ENCODE peak calls at places on chromosomes 6 and 20, in seven cellular contexts. Y is upper lobe of left lung, L is Panc1, J is sigmoid colon, O is endothelial cell of umbilical vein, G is stomach, C is HCT116. R is an unnamed sample. For H3K36me3, the result is how much of the 10 kb centered on the place peaks cover.

GRCh38 chr6:118876201-118876600 is 17.8 kb upstream of the ASF1A start:
- DNase-seq in Y (no peak), C (no peak), O (no peak), J (no peak), L (no peak), G (no peak), R (no peak)

GRCh38 chr6:113570651-113571050 is 286.5 kb upstream of the MARCKS start:
- DNase-seq in Y (no peak), L (no peak), G (no peak), J (no peak), C (no peak), O (peak), R (no peak)

GRCh38 chr6:91438570-91438969 is 851.7 kb upstream of the MAP3K7 start:
- DNase-seq in O (peak), G (no peak), Y (no peak), L (no peak), C (no peak), J (no peak), R (no peak)

GRCh38 chr6:2353412-2354137 is 108.2 kb upstream of the GMDS start:
- DNase-seq in J (peak), C (peak), Y (peak), G (peak), O (peak), L (peak), R (peak)

GRCh38 chr20:57470666-57471495 is 54.1 kb downstream of the CTCFL start:
- DNase-seq in O (no peak), Y (no peak), J (peak), L (no peak), C (no peak), G (no peak), R (no peak)

GRCh38 chr6:83055366-83055964 is 10.2 kb downstream of the UBE3D start:
- DNase-seq in O (peak), Y (no peak), C (peak), G (peak), L (no peak), J (no peak), R (no peak)

GRCh38 chr20:39631557-39631956 is 669.4 kb downstream of the DHX35 start:
- DNase-seq in Y (no peak), O (no peak), G (no peak), J (no peak), L (no peak), C (no peak), R (no peak)

GRCh38 chr20:51438136-51438535 is 104.4 kb downstream of the NFATC2 start:
- DNase-seq in G (no peak), C (no peak), L (no peak), O (no peak), Y (no peak), J (no peak), R (no peak)

GRCh38 chr20:64066984-64067605 is 4.1 kb downstream of the TCEA2 start:
- DNase-seq in L (no peak), C (no peak), Y (no peak), J (no peak), G (no peak), O (no peak), R (no peak)

GRCh38 chr20:44656447-44656846 is 4.9 kb upstream of the ADA start:
- DNase-seq in Y (no peak), O (no peak), J (no peak), L (no peak), G (no peak), C (no peak), R (no peak)

GRCh38 chr6:116847234-116847633 is 18.4 kb upstream of the GPRC6A start:
- DNase-seq in G (no peak), C (peak), O (peak), J (no peak), L (peak), Y (no peak), R (no peak)

GRCh38 chr6:16635810-16636602 is 125.3 kb downstream of the ATXN1 start:
- DNase-seq in C (peak), G (no peak), L (no peak), Y (peak), J (no peak), O (no peak), R (no peak)

GRCh38 chr6:35048631-35049083 is 92.5 kb downstream of the TCP11 start:
- DNase-seq in C (no peak), J (peak), O (no peak), Y (peak), G (no peak), L (no peak), R (no peak)

GRCh38 chr6:35977308-35977707 is 47.1 kb downstream of the SLC26A8 start:
- DNase-seq in Y (no peak), G (no peak), O (no peak), L (no peak), C (no peak), J (no peak), R (no peak)

GRCh38 chr6:167990016-167990945 is 7.2 kb upstream of the KIF25 start:
- DNase-seq in L (no peak), G (no peak), C (no peak), J (no peak), Y (no peak), O (no peak), R (no peak)

GRCh38 chr20:62896526-62896925 is 29.8 kb downstream of the DIDO1 start:
- DNase-seq in G (no peak), J (no peak), L (no peak), O (no peak), C (no peak), Y (no peak), R (no peak)

GRCh38 chr6:35601331-35602132 is 87.2 kb downstream of the FKBP5 start:
- DNase-seq in G (peak), J (peak), O (peak), L (no peak), C (peak), Y (peak), R (no peak)

GRCh38 chr20:5127204-5127858 is 523 bp downstream of the CDS2 start:
- DNase-seq in J (peak), C (no peak), Y (peak), L (no peak), O (peak), G (peak), R (no peak)

GRCh38 chr6:169556758-169557505 is 144.9 kb downstream of the WDR27 start:
- DNase-seq in O (no peak), Y (no peak), G (no peak), L (no peak), J (no peak), C (no peak), R (no peak)

GRCh38 chr20:63368151-63368550 is 7.0 kb upstream of the CHRNA4 start:
- DNase-seq in J (no peak), O (no peak), G (no peak), Y (no peak), C (no peak), L (no peak), R (no peak)

GRCh38 chr6:143061597-143062385 is 1.1 kb downstream of the AIG1 start:
- DNase-seq in Y (no peak), L (no peak), G (no peak), C (no peak), J (no peak), O (no peak), R (no peak)

GRCh38 chr6:22447191-22447590 is 122.2 kb upstream of the HDGFL1 start:
- DNase-seq in O (peak), C (no peak), Y (no peak), G (no peak), L (no peak), J (no peak), R (no peak)

GRCh38 chr6:166583230-166583629 is 3.2 kb downstream of the RAMACL start:
- DNase-seq in J (no peak), L (no peak), C (no peak), O (no peak), G (no peak), Y (no peak), R (no peak)

GRCh38 chr6:118327237-118327636 is 220.9 kb upstream of the PLN start:
- DNase-seq in C (no peak), Y (no peak), O (no peak), G (no peak), J (no peak), L (no peak), R (no peak)

GRCh38 chr6:31462964-31463940 is 34.7 kb upstream of the MICB start:
- DNase-seq in J (peak), O (peak), L (no peak), Y (peak), G (peak), C (peak), R (peak)

GRCh38 chr6:77143659-77144447 is 319.4 kb downstream of the HTR1B start:
- DNase-seq in C (no peak), O (no peak), L (no peak), G (no peak), J (no peak), Y (no peak), R (no peak)

GRCh38 chr6:166629628-166630027 is 2.6 kb upstream of the RPS6KA2 start:
- DNase-seq in C (no peak), J (no peak), O (no peak), L (no peak), Y (no peak), G (no peak), R (no peak)

GRCh38 chr6:38933426-38933825 is 115.2 kb upstream of the GLP1R start:
- DNase-seq in Y (no peak), C (peak), O (peak), L (no peak), J (no peak), G (no peak), R (no peak)

GRCh38 chr6:29500594-29500993 is 12.8 kb upstream of the MAS1L start:
- DNase-seq in G (no peak), C (no peak), J (no peak), O (no peak), Y (no peak), L (no peak), R (no peak)

GRCh38 chr6:43927525-43928210 is 157.7 kb downstream of the VEGFA start:
- DNase-seq in Y (peak), J (peak), G (peak), O (peak), L (no peak), C (no peak), R (no peak)

GRCh38 chr6:113825776-113826175 is 31.4 kb upstream of the MARCKS start:
- DNase-seq in G (peak), Y (peak), C (no peak), L (no peak), J (peak), O (no peak), R (peak)

GRCh38 chr6:165848099-165848461 is 185.0 kb upstream of the PDE10A start:
- DNase-seq in L (no peak), J (no peak), G (no peak), O (no peak), Y (no peak), C (no peak), R (no peak)

GRCh38 chr20:18312723-18313122 is 24.4 kb downstream of the ZNF133 start:
- DNase-seq in C (no peak), O (no peak), G (no peak), Y (no peak), L (no peak), J (no peak), R (no peak)

GRCh38 chr6:168320661-168321060 is 1.1 kb upstream of the DACT2 start:
- DNase-seq in O (no peak), L (no peak), Y (no peak), G (no peak), C (no peak), J (no peak), R (no peak)

DNA sequence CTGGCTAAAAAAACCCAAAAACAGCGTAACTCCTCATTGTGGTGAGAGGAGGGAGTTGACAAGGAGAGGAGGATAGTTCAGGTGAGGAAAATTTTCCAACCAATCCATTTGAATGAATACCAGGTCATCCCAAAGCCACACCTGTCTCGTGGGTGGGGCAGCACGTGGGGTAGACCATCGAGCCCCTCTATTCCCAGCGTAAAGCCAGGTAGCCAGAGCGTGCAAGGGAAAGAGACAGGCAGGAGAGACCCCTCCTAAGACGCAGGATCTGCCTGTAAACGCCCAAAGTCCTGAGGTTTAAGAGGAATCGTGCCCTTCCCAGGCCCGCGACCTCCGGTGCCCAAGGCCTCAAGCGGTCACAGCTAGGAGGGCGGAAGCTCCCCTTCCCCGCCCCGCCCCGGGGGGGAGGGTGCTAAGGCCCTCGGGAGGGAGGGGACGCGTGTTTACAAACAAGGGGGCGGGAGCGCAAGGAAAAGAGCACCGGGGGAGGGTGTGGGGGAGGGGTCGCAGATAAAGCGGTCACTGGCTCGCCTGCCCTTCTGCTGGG is 705 bp downstream of the RXRB start:
- DNase-seq in O (peak), Y (peak), L (no peak), C (peak), G (peak), J (peak), R (no peak)
- TF ChIP-seq POLR2AphosphoS5 in O (no peak), Y (no peak), L (no peak), C (peak), G (no peak), J (no peak), R (no peak)

GRCh38 chr6:161037873-161038228 is 46.3 kb downstream of the MAP3K4 start:
- DNase-seq in O (no peak), J (no peak), Y (no peak), L (no peak), C (no peak), G (no peak), R (no peak)

GRCh38 chr6:161035981-161036263 is 44.4 kb downstream of the MAP3K4 start:
- DNase-seq in J (no peak), G (no peak), C (no peak), L (no peak), O (no peak), Y (no peak), R (no peak)

GRCh38 chr6:161041274-161041673 is 49.7 kb downstream of the MAP3K4 start:
- DNase-seq in C (no peak), J (no peak), O (no peak), L (no peak), G (no peak), Y (no peak), R (no peak)

GRCh38 chr6:161035182-161035980 is 43.8 kb downstream of the MAP3K4 start:
- DNase-seq in Y (no peak), L (no peak), G (no peak), C (no peak), O (no peak), J (no peak), R (no peak)

GRCh38 chr6:161038229-161039003 is 46.8 kb downstream of the MAP3K4 start:
- DNase-seq in J (peak), O (peak), C (peak), G (no peak), L (peak), Y (no peak), R (no peak)
- TF ChIP-seq CTCF in J (no peak), O (no peak), C (peak), G (no peak), L (no peak), Y (no peak), R (no peak)

GRCh38 chr6:136282906-136283305 is 6.7 kb downstream of the BCLAF1 start:
- DNase-seq in O (no peak), C (no peak), J (no peak), L (no peak), G (no peak), Y (no peak), R (no peak)

GRCh38 chr6:136284909-136285308 is 4.7 kb downstream of the BCLAF1 start:
- DNase-seq in C (no peak), J (no peak), O (peak), G (no peak), Y (no peak), L (no peak), R (no peak)

DNA sequence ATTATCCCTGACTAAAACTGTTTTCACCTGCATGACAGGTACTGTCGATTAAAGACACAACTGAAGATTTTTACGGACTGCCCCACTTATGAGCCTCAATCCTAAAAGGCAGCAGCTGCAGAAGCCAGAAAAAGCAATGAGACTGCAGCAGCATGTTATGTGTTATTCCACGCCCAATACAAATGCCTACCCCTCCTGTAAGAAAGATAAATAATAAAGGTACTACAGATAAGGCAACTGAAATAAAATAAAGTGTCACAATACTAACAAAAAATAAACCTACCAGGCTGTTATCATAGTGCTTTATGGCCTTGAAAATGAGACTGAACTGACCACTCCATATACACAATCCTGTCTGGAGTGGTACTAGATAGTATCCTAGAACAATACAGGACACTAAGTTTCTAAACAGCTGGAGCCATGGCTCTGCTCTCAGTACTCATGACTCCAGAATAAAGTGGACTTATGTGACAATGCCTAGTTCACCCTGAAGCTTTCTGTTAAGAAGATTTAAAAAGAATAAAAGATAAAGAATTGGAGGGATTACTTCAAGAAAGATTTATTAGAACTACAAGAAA is 9.5 kb downstream of the BCLAF1 start:
- DNase-seq in L (no peak), G (no peak), C (no peak), Y (no peak), J (no peak), O (no peak), R (no peak)
- H3K36me3 ChIP-seq in L (under half), G (half or more), C (under half), Y (under half), J (under half), O (under half), R (under half)

DNA sequence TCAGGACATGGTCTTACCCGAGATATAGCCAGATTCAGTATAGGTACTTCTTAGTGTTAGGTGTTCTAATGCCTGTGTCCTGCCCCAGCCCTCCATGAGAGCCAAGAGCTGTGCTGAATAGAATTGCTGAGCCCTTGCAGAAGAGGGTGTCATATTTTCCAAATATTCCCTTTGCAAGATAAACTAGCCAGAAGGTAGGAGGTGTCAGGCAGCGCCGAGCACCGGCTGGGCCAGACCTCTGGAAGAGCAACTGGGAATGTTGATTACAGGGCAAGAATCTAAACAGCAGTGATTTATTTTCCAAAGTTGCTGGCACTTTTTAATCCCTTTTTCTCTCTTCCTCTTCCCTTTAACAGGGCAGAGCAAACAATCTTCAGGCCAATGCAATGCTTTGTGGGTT is 37.1 kb upstream of the EZR start:
- DNase-seq in C (no peak), G (peak), O (no peak), J (no peak), Y (no peak), L (no peak), R (no peak)
- TF ChIP-seq POLR2AphosphoS5 in C (no peak), G (no peak), O (no peak), J (no peak), Y (no peak), L (no peak), R (no peak)

GRCh38 chr6:163903528-163903927 is 489.0 kb downstream of the QKI start:
- DNase-seq in C (no peak), Y (no peak), O (no peak), L (no peak), G (no peak), J (no peak), R (no peak)

GRCh38 chr6:163900570-163900969 is 486.1 kb downstream of the QKI start:
- DNase-seq in J (no peak), O (no peak), C (no peak), Y (no peak), G (no peak), L (no peak), R (no peak)

GRCh38 chr6:163904161-163904560 is 489.6 kb downstream of the QKI start:
- DNase-seq in Y (no peak), O (no peak), G (no peak), C (no peak), L (no peak), J (no peak), R (no peak)

GRCh38 chr6:163901681-163902080 is 487.2 kb downstream of the QKI start:
- DNase-seq in L (no peak), O (no peak), J (no peak), G (no peak), Y (no peak), C (no peak), R (no peak)

DNA sequence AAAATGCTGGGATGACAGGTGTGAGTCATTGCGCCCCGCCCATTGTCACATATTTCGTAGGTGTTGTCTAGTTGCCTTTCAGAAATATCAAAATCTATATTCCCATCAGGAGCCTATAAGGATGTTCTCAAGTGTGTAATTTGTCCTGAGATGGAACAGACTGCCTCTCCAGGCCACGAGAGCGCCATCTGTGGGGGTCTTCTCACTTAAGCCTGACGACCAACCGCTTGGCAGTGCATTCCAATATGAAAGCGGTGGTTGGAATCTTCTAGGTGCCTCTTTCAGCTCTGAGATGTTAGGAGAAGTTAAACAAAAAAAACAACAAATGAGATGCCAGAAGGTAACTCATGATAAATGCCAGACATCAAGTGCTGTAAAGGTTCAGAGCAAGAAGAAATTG is 488.5 kb downstream of the QKI start:
- DNase-seq in O (no peak), L (no peak), J (no peak), G (no peak), C (no peak), Y (no peak), R (no peak)
- TF ChIP-seq CTCF in O (no peak), L (no peak), J (no peak), G (no peak), C (no peak), Y (no peak), R (no peak)

GRCh38 chr6:148538251-148539190 is 195.9 kb downstream of the SASH1 start:
- DNase-seq in O (no peak), Y (no peak), G (no peak), C (no peak), L (no peak), J (no peak), R (no peak)
- H3K36me3 ChIP-seq in O (half or more), Y (half or more), G (half or more), C (under half), L (under half), J (half or more), R (half or more)

DNA sequence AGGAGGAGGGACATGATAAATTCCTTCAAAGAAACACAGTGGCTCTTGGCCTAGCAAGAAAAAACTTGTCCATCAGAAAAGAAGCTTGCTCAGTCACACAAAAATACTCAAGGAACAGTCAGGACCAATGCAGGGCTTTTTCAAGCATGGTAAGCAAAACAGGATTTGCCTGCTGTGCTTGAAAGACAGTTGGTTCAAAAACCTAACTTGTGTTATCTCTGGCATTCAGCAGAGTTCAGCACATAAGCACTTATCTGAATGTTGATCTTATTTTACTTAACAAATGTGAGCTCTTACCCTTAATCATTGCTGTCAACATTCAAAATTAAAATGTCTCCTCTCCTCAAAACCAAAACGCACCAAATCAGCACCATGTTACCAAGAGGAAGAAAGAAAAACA is 38.3 kb downstream of the ATG5 start:
- DNase-seq in J (no peak), Y (no peak), L (no peak), G (no peak), C (no peak), O (no peak), R (no peak)
- TF ChIP-seq POLR2AphosphoS5 in J (no peak), Y (no peak), L (no peak), G (no peak), C (no peak), O (no peak), R (no peak)

R was measured in suprapubic skin.